ENCODE peak calls at places on chromosomes 6 and 20, in seven cellular contexts. D is iris pigment epithelial cell, H is H54, C is cardiac fibroblast, J is iPS-NIHi11, W is NCI-H748 treated with DMSO at 0.1 percent for 48 hours, Y is kidney glomerular epithelial cell. U is an unnamed sample.

GRCh38 chr6:485655-486054 is 94.1 kb downstream of the IRF4 start:
- DNase-seq in D (no peak), H (no peak), C (no peak), J (no peak), W (no peak), Y (no peak), U (no peak)

GRCh38 chr20:61958773-61959172 is 106.9 kb downstream of the TAF4 start:
- DNase-seq in D (no peak), H (no peak), C (no peak), J (no peak), W (no peak), Y (no peak), U (no peak)

GRCh38 chr6:45577836-45578504 is 200.2 kb upstream of the SUPT3H start:
- DNase-seq in D (peak), H (no peak), C (peak), J (no peak), W (no peak), Y (no peak), U (no peak)

GRCh38 chr20:59335401-59335800 is 35.0 kb downstream of the EDN3 start:
- DNase-seq in D (no peak), H (no peak), C (no peak), J (no peak), W (no peak), Y (no peak), U (no peak)

GRCh38 chr20:58647162-58647813 is 3.8 kb upstream of the STX16 start:
- DNase-seq in D (no peak), H (no peak), C (no peak), J (no peak), W (no peak), Y (no peak), U (no peak)

GRCh38 chr20:50003253-50003656 is 20.5 kb downstream of the SNAI1 start:
- DNase-seq in D (peak), H (no peak), C (peak), J (no peak), W (no peak), Y (peak), U (no peak)

GRCh38 chr20:23690581-23690980 is 1.7 kb upstream of the CST4 start:
- DNase-seq in D (no peak), H (no peak), C (no peak), J (no peak), W (no peak), Y (no peak), U (no peak)

GRCh38 chr6:111870054-111870750 is 3.0 kb downstream of the FYN start:
- DNase-seq in D (no peak), H (no peak), C (no peak), J (no peak), W (no peak), Y (no peak), U (no peak)

GRCh38 chr6:40685771-40686170 is 98.6 kb upstream of the LRFN2 start:
- DNase-seq in D (no peak), H (no peak), C (no peak), J (no peak), W (no peak), Y (no peak), U (no peak)

GRCh38 chr20:33828912-33829560 is 17.9 kb downstream of the CHMP4B start:
- DNase-seq in D (peak), H (no peak), C (no peak), J (no peak), W (no peak), Y (no peak), U (no peak)

GRCh38 chr6:29702519-29703103 is 20.6 kb upstream of the HLA-F start:
- DNase-seq in D (no peak), H (peak), C (peak), J (peak), W (peak), Y (peak), U (peak)